ENCODE peak calls at places on chromosomes 5 and 9, in seven cellular contexts. M is GM23248; I is activated CD4-positive, alpha-beta T cell treated with anti-CD3 and anti-CD28 coated beads for 1 hour; K is hypothalamus; T is NCI-H146; L is A549; J is endothelial cell of umbilical vein. P is an unnamed sample.

GRCh38 chr5:429453-430188 is 13.4 kb upstream of the EXOC3 start:
- DNase-seq in M (peak), I (no peak), K (no peak), T (no peak), L (no peak), J (no peak), P (no peak)

GRCh38 chr5:13505326-13505725 is 439.2 kb downstream of the DNAH5 start:
- DNase-seq in M (no peak), I (no peak), K (no peak), T (no peak), L (no peak), J (no peak), P (no peak)

GRCh38 chr5:33501899-33502298 is 61.1 kb downstream of the TARS1 start:
- DNase-seq in M (no peak), I (no peak), K (no peak), T (no peak), L (no peak), J (no peak), P (no peak)

GRCh38 chr5:14178671-14179211 is 35.6 kb downstream of the TRIO start:
- DNase-seq in M (peak), I (no peak), K (no peak), T (no peak), L (peak), J (no peak), P (no peak)

GRCh38 chr5:2896371-2897275 is 145.1 kb upstream of the IRX2 start:
- DNase-seq in M (no peak), I (no peak), K (no peak), T (no peak), L (no peak), J (no peak), P (no peak)

GRCh38 chr5:102341918-102342317 is 45.8 kb upstream of the SLCO4C1 start:
- DNase-seq in M (no peak), I (no peak), K (no peak), T (peak), L (no peak), J (no peak), P (no peak)

GRCh38 chr5:133049726-133050048 is 2.1 kb upstream of the HSPA4 start:
- DNase-seq in M (no peak), I (no peak), K (no peak), T (peak), L (peak), J (peak), P (no peak)

GRCh38 chr9:16637938-16638337 is 232.5 kb downstream of the BNC2 start:
- DNase-seq in M (no peak), I (no peak), K (no peak), T (no peak), L (no peak), J (no peak), P (no peak)

GRCh38 chr5:78920604-78921003 is 64.5 kb downstream of the ARSB start:
- DNase-seq in M (peak), I (no peak), K (no peak), T (peak), L (peak), J (no peak), P (no peak)

GRCh38 chr9:78122631-78123030 is 91.0 kb upstream of the GNAQ start:
- DNase-seq in M (peak), I (no peak), K (no peak), T (no peak), L (no peak), J (no peak), P (no peak)

GRCh38 chr5:91240175-91240574 is 142.9 kb downstream of the ARRDC3 start:
- DNase-seq in M (no peak), I (no peak), K (no peak), T (no peak), L (no peak), J (no peak), P (no peak)

P was measured in pulmonary artery endothelial cell.